ENCODE peak calls at places on chromosomes 1 and 21, in seven cellular contexts. P is GM23338, D is SK-N-SH, E is OCI-LY7, W is MM.1S, Y is hepatocyte, S is GM23248. U is an unnamed sample. For H3K4me1, the result is how much of the 10 kb centered on the place peaks cover.

GRCh38 chr1:38038836-38039235 is 7.8 kb downstream of the POU3F1 start:
- DNase-seq in P (no peak), E (no peak), S (peak), D (no peak), Y (peak), W (no peak), U (no peak)

GRCh38 chr1:116299248-116299647 is 73.8 kb upstream of the ATP1A1 start:
- DNase-seq in W (no peak), Y (no peak), P (no peak), D (no peak), E (no peak), S (no peak), U (no peak)

GRCh38 chr1:236888903-236889302 is 93.8 kb downstream of the MTR start:
- DNase-seq in W (no peak), Y (no peak), P (no peak), E (no peak), D (no peak), S (no peak), U (no peak)

GRCh38 chr1:31931241-31932225 is 6.6 kb downstream of the PTP4A2 start:
- DNase-seq in W (no peak), E (no peak), S (peak), P (peak), D (no peak), Y (peak), U (no peak)

GRCh38 chr21:44767834-44768831 is 33.5 kb downstream of the UBE2G2 start:
- DNase-seq in W (no peak), Y (no peak), D (no peak), P (peak), S (no peak), E (no peak), U (peak)

GRCh38 chr1:197485790-197486189 is 217.7 kb downstream of the CRB1 start:
- DNase-seq in W (no peak), E (no peak), Y (peak), D (no peak), S (no peak), P (no peak), U (no peak)

GRCh38 chr1:33430751-33431593 is at the start of gene PHC2:
- DNase-seq in W (peak), Y (peak), E (peak), S (peak), P (peak), D (peak), U (peak)

GRCh38 chr1:201785291-201785690 is 43.7 kb upstream of the IPO9 start:
- DNase-seq in P (no peak), W (no peak), Y (no peak), D (no peak), S (peak), E (no peak), U (no peak)

GRCh38 chr1:213399695-213400094 is 348.7 kb downstream of the RPS6KC1 start:
- DNase-seq in W (no peak), P (peak), D (no peak), E (no peak), Y (no peak), S (no peak), U (peak)

GRCh38 chr1:11979453-11979817 is 809 bp upstream of the MFN2 start:
- DNase-seq in S (peak), D (no peak), W (no peak), E (no peak), P (no peak), Y (no peak), U (peak)

GRCh38 chr1:15886613-15887167 is 39.2 kb downstream of the SPEN start:
- DNase-seq in Y (no peak), E (no peak), W (no peak), D (no peak), P (no peak), S (no peak), U (no peak)
- H3K4me1 ChIP-seq in Y (under half), E (under half), W (under half), D (under half), P (under half), S (under half), U (under half)

GRCh38 chr1:238672262-238672661 is 714.1 kb upstream of the CHRM3 start:
- DNase-seq in S (no peak), D (peak), E (no peak), P (no peak), Y (no peak), W (no peak), U (peak)
- TF ChIP-seq EZH2phosphoT487 in S (no peak), D (no peak), E (no peak), P (no peak), Y (no peak), W (no peak), U (no peak)

GRCh38 chr1:226149806-226150205 is 36.7 kb downstream of the ACBD3 start:
- DNase-seq in W (no peak), Y (peak), E (peak), S (peak), P (peak), D (peak), U (no peak)

GRCh38 chr1:226148121-226148648 is 38.4 kb downstream of the ACBD3 start:
- DNase-seq in D (no peak), W (peak), S (no peak), E (no peak), Y (no peak), P (no peak), U (no peak)

DNA sequence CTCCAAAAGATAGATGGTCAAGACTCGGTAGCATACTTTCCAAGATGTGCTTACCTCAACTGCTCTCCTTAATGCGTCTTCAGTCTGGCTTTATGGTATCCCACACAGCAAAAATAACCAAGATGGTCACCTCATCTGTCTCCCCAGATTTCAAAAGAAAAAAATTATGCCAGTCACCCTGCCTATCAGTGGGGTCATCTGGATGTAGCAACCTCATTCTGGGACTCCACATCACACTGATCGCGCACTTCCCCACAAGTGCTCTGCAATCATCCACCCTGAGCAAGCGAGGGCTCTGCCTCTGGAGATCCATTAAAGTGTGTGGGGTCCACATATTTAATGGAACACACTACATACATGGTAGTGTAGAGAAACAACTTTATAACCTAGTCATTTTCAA is 42.5 kb downstream of the ACBD3 start:
- DNase-seq in S (no peak), W (no peak), P (no peak), Y (no peak), D (no peak), E (no peak), U (no peak)
- H3K4me1 ChIP-seq in S (under half), W (under half), P (under half), Y (under half), D (under half), E (under half), U (under half)

DNA sequence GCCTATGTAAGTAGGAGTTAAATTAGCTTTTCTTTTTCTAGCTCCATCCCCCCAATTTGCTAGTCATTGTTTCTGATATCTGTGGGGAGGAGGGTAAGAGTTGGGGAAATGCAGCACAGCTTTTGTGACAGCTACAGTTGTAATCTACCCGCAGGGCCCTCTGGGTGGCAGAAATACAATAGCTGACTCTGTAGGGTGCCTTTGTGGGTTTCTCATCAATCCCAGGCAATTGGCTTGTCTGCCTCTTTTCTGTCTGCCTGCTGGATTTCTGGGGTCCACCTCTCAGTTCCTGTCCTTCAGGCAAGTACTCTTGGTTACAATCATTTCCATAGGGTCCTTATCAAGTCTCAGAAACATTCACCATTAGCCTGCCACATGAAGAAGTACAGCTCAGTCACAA is 19.1 kb upstream of the SLC44A5 start:
- DNase-seq in Y (no peak), P (peak), S (no peak), W (no peak), D (no peak), E (no peak), U (peak)
- TF ChIP-seq EZH2phosphoT487 in Y (no peak), P (no peak), S (no peak), W (no peak), D (no peak), E (no peak), U (no peak)

DNA sequence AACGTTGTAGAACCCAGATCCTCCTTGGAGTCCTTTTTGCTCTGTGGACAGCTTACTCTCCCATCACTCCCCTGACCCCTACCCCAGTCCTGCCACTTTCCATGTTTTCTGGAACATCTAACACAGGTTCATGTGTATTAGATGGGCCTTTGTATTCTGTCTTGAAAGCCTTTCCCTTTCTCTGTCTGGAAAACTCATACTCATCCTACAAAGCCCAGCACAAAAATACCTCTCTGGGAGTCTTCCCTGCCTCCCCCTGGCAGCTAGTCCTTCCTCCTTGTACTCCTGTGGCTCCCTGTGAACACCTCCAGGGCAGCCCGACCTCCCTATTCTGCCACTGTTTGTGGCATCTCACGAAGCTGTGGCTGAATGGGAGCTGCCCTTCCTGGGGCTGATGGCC is 7.8 kb upstream of the HEYL start:
- DNase-seq in W (no peak), S (no peak), E (no peak), D (no peak), P (no peak), Y (no peak), U (no peak)
- H3K4me1 ChIP-seq in W (under half), S (under half), E (under half), D (under half), P (under half), Y (under half), U (under half)

GRCh38 chr1:18597159-18598042 is 33.2 kb upstream of the PAX7 start:
- DNase-seq in Y (peak), D (peak), P (peak), W (peak), E (peak), S (peak), U (peak)
- TF ChIP-seq EZH2phosphoT487 in Y (no peak), D (no peak), P (no peak), W (no peak), E (no peak), S (no peak), U (no peak)

GRCh38 chr1:226692067-226692792 is 46.9 kb downstream of the ITPKB start:
- DNase-seq in P (no peak), W (no peak), S (no peak), E (no peak), D (no peak), Y (no peak), U (no peak)
- H3K4me1 ChIP-seq in P (under half), W (under half), S (under half), E (half or more), D (under half), Y (under half), U (under half)

DNA sequence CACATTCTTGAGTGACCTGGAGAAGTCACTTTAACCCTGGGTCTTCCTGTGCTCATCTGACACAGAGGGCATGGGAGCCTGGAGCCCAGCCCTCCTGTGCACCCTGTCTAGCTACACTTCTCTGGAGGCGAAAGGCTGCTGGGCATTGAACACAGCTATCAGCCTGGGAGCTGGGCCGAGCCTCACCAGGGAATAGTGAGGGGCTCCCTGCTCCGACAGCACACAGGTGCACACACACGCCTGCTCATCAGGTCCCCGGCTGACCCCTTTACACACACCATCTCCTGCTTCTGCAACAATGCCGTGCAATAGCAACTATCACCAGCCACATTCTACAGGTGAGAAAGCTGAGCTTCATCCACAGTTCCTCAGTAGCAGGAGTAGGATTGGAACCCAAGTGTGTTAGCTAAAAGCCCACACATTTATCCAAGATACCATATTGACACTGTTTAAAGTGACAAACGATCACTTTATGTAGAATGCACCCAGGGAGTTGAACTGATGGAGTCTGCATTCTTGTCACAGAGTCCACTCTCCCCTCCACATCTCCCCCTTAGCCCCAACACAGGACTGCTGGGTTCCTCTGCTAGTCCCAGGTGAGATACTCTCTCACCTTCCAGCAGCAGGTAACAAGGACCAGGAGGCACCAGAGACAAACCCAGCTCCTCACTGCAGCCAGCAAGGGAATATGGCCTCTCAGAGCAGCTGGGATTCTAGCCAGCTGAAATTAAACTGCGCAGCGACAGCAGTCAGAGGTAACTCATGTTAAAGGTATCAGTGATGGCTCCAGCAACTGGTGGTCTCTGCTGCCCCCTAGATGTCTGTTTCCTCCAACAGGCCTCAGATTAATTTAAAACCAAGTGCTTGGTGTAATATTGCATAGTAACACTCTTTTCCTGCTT is 18.3 kb upstream of the CAPN8 start:
- DNase-seq in D (peak), W (peak), E (peak), S (peak), P (peak), Y (peak), U (peak)
- TF ChIP-seq EZH2phosphoT487 in D (no peak), W (no peak), E (no peak), S (no peak), P (no peak), Y (no peak), U (no peak)

GRCh38 chr1:53220171-53220961 is at the start of gene CZIB:
- DNase-seq in W (peak), D (peak), E (peak), Y (peak), S (peak), P (peak), U (peak)

GRCh38 chr1:53218201-53218600 is 2.2 kb downstream of the CZIB start:
- DNase-seq in S (no peak), E (no peak), Y (no peak), P (no peak), W (no peak), D (no peak), U (no peak)

GRCh38 chr1:53219711-53220110 is 723 bp downstream of the CZIB start:
- DNase-seq in E (no peak), P (no peak), W (no peak), D (peak), S (peak), Y (no peak), U (no peak)

GRCh38 chr1:53220962-53221286 is 490 bp upstream of the CZIB start:
- DNase-seq in S (no peak), Y (no peak), P (no peak), W (no peak), E (no peak), D (peak), U (no peak)
- H3K4me1 ChIP-seq in S (under half), Y (under half), P (under half), W (under half), E (under half), D (under half), U (under half)

U was measured in neural progenitor cell.